ENCODE peak calls at places on chromosomes 5 and 9, in eight cellular contexts. I is lower lobe of right lung; W is spleen; Z is cardiac muscle cell; V is effector memory CD4-positive, alpha-beta T cell; Q is Peyer's patch; S is RWPE2; K is HepG2. P is an unnamed sample.
A peak's percentile ranks its signal among the peaks of the same experiment; 100 is the strongest.

GRCh38 chr9:106324071-106324470 is 538.9 kb upstream of the ZNF462 start:
- DNase-seq in I (no peak), V (no peak), S (no peak), Q (no peak), Z (no peak), W (no peak), K (no peak), P (no peak)

GRCh38 chr5:31663519-31663918 is 24.6 kb downstream of the PDZD2 start:
- DNase-seq in W (no peak), V (no peak), Z (peak; percentile 44), K (no peak), S (no peak), I (no peak), Q (no peak), P (no peak)

GRCh38 chr9:105127863-105128220 is 116.6 kb upstream of the SLC44A1 start:
- DNase-seq in W (no peak), I (no peak), S (no peak), Q (peak; percentile 75), V (peak; percentile 60), K (no peak), Z (peak; percentile 81), P (peak; percentile 89)

GRCh38 chr9:21153688-21154608 is 12.3 kb upstream of the IFNW1 start:
- DNase-seq in S (no peak), V (no peak), I (peak; percentile 38), W (no peak), Q (no peak), K (no peak), Z (peak; percentile 45), P (peak; percentile 6)

GRCh38 chr5:56664025-56664424 is 151.3 kb upstream of the MAP3K1 start:
- DNase-seq in S (no peak), W (no peak), I (no peak), Z (no peak), V (no peak), Q (no peak), K (no peak), P (no peak)

GRCh38 chr5:169695025-169695625 is 58.0 kb downstream of the DOCK2 start:
- DNase-seq in K (no peak), V (no peak), Q (no peak), S (no peak), W (no peak), Z (no peak), I (no peak), P (no peak)

GRCh38 chr5:95723632-95724369 is 7.3 kb upstream of the RHOBTB3 start:
- DNase-seq in Z (peak; percentile 87), W (no peak), V (no peak), I (no peak), Q (no peak), K (no peak), S (no peak), P (no peak)

GRCh38 chr9:4706971-4707622 is 27.7 kb downstream of the CDC37L1 start:
- DNase-seq in Z (no peak), S (no peak), I (no peak), Q (no peak), K (no peak), W (no peak), V (no peak), P (no peak)

GRCh38 chr5:77631166-77631582 is 7.3 kb downstream of the OTP start:
- DNase-seq in W (no peak), K (no peak), V (no peak), I (no peak), S (no peak), Z (no peak), Q (no peak), P (no peak)

GRCh38 chr5:123807177-123807900 is 295.4 kb downstream of the CSNK1G3 start:
- DNase-seq in V (no peak), Q (no peak), I (no peak), S (no peak), W (no peak), K (no peak), Z (no peak), P (no peak)

GRCh38 chr5:84437673-84438315 is 53.1 kb upstream of the EDIL3 start:
- DNase-seq in I (no peak), K (no peak), Z (peak; percentile 75), V (no peak), Q (no peak), W (no peak), S (no peak), P (no peak)

GRCh38 chr9:4668604-4669003 is 2.3 kb upstream of the SPATA6L start:
- DNase-seq in Q (no peak), S (no peak), Z (no peak), I (no peak), K (no peak), V (no peak), W (no peak), P (no peak)

GRCh38 chr5:132831095-132831860 is 831 bp upstream of the SHROOM1 start:
- DNase-seq in K (no peak), S (no peak), I (no peak), Q (peak; percentile 78), Z (no peak), W (no peak), V (no peak), P (no peak)

GRCh38 chr5:4020386-4020785 is 424.8 kb downstream of the IRX1 start:
- DNase-seq in Z (no peak), Q (no peak), S (no peak), K (no peak), I (no peak), W (no peak), V (no peak), P (no peak)

GRCh38 chr5:2471152-2471879 is 280.2 kb downstream of the IRX2 start:
- DNase-seq in Q (no peak), V (no peak), S (no peak), I (no peak), Z (no peak), K (no peak), W (no peak), P (no peak)

DNA sequence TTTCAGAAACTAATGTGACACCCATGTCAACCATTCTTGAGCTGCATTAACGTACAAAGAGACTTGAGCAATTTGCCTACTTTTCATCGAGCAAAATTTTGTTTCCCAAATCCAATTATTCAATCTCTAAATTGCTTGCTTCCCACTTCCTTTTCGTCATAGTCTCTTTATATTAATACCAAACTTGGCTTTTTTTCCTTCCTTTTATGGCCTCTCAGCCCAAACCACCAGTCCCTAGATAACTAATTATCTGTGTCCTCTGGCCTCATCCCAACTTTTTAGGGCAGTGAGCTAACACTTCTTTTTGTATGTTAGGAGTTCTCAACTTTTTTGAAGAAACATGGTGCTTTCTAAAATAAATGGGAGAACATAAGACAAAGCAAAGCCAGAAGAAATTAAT is 155.5 kb upstream of the S1PR3 start:
- DNase-seq in S (no peak), W (no peak), Z (peak; percentile 59), Q (no peak), K (no peak), I (no peak), V (no peak), P (no peak)
- H3K27me3 ChIP-seq in S (no peaks in the 10 kb centered on the region), W (no peaks in the 10 kb centered on the region), Z (no peaks in the 10 kb centered on the region), Q (no peaks in the 10 kb centered on the region), K (no peaks in the 10 kb centered on the region), I (peaks cover 7% of the 10 kb centered on the region), V (peaks cover 23% of the 10 kb centered on the region), P (peaks cover 17% of the 10 kb centered on the region)

GRCh38 chr5:120386981-120387380 is 77.1 kb upstream of the PRR16 start:
- DNase-seq in S (no peak), I (no peak), Q (no peak), K (no peak), Z (no peak), V (no peak), W (no peak), P (no peak)

GRCh38 chr5:120382813-120383212 is 81.3 kb upstream of the PRR16 start:
- DNase-seq in W (no peak), V (no peak), I (no peak), Z (peak; percentile 26), S (no peak), Q (no peak), K (no peak), P (no peak)

GRCh38 chr5:120388016-120388781 is 75.9 kb upstream of the PRR16 start:
- DNase-seq in V (no peak), S (no peak), K (no peak), W (no peak), I (no peak), Q (no peak), Z (peak; percentile 94), P (no peak)
- H3K27ac ChIP-seq in V (no peak overlapping the region), S (peak overlapping the region; percentile 92), K (no peak overlapping the region), W (peak overlapping the region; percentile 72), I (peak overlapping the region; percentile 25), Q (no peak overlapping the region), Z (no peak overlapping the region), P (no peak overlapping the region)

GRCh38 chr9:115594551-115594950 is 476.6 kb upstream of the TNC start:
- DNase-seq in S (no peak), Z (peak; percentile 24), Q (no peak), K (no peak), I (no peak), W (no peak), V (no peak), P (no peak)

GRCh38 chr9:115595951-115596742 is 478.2 kb upstream of the TNC start:
- DNase-seq in S (no peak), I (no peak), V (no peak), K (no peak), Q (no peak), Z (peak; percentile 91), W (no peak), P (no peak)

GRCh38 chr9:115591584-115591984 is 473.6 kb upstream of the TNC start:
- DNase-seq in S (peak; percentile 80), Q (peak; percentile 68), I (peak; percentile 45), K (peak; percentile 74), V (no peak), Z (peak; percentile 99), W (no peak), P (no peak)

GRCh38 chr9:115596743-115597080 is 478.8 kb upstream of the TNC start:
- DNase-seq in Q (no peak), I (no peak), Z (no peak), V (no peak), S (no peak), W (no peak), K (no peak), P (no peak)

GRCh38 chr9:115593587-115594091 is 475.7 kb upstream of the TNC start:
- DNase-seq in V (no peak), K (peak; percentile 4), W (no peak), Q (no peak), S (no peak), I (no peak), Z (peak; percentile 68), P (peak; percentile 6)
- H3K4me1 ChIP-seq in V (no peaks in the 10 kb centered on the region), K (no peaks in the 10 kb centered on the region), W (no peaks in the 10 kb centered on the region), Q (no peaks in the 10 kb centered on the region), S (peaks cover 31% of the 10 kb centered on the region), I (no peaks in the 10 kb centered on the region), Z (no peaks in the 10 kb centered on the region), P (no peaks in the 10 kb centered on the region)

DNA sequence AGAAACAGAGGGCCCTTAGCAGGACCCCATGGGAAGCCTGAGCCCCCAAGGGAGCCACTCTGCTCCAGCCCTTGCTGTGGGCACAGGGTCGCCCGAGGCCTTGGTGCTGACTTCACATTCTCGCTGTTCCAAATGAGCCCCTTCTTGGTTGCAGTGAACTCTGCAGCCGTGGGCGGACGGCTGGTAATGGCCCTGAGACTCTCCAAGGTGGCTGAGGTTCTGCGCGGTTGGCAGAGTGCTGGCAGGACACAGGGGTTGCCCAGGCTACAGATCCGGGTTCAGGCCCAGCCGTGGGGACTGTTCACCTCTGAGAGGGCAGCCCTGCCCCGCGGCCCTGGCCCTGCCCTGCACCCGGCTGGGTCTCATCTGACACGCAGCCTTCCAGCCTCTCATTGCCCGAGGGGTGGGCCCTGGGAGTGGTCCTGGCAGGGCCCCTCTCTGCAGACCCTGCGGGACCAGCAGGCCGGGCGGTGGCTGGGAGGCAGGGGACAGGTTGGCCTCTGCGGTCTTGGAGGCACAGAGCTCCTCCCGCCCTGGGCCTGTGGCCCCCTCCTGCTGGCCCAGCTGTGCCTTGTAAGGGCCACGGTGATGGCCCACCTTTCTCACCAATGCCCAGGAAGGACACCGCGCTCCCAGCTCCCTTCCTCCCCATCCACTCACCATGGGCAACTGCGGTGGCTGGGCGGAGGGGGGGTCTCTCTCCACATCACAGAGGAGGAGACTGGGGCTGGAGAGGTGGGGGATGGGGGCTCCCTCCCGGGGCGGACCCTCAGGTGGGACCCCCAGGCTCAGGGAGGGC is 51.6 kb downstream of the AHRR start:
- DNase-seq in V (no peak), Z (no peak), Q (peak; percentile 45), S (peak; percentile 67), K (no peak), I (no peak), W (peak; percentile 77), P (no peak)
- H3K27me3 ChIP-seq in V (peaks cover 12% of the 10 kb centered on the region), Z (peaks cover 27% of the 10 kb centered on the region), Q (no peaks in the 10 kb centered on the region), S (peaks cover 5% of the 10 kb centered on the region), K (no peaks in the 10 kb centered on the region), I (no peaks in the 10 kb centered on the region), W (peaks cover 17% of the 10 kb centered on the region), P (no peaks in the 10 kb centered on the region)